ENCODE peak calls at places on chromosomes 12 and 14, in eight cellular contexts. One of them, this sample, is unnamed.
A peak's percentile ranks its signal among the peaks of the same experiment; 100 is the strongest.

GRCh38 chr12:57853864-57854556 is 7.5 kb upstream of the CTDSP2 start:
- DNase-seq in RWPE1: no peak
- DNase-seq in iris pigment epithelial cell: no peak
- DNase-seq in ascending aorta: no peak
- DNase-seq in NB4: no peak
- DNase-seq in HTR-8/SVneo: no peak
- DNase-seq in Right ventricle myocardium inferior: no peak
- DNase-seq in effector memory CD8-positive, alpha-beta T cell: no peak
- DNase-seq in this sample: no peak

GRCh38 chr14:102086972-102087761 is at the start of gene HSP90AA1:
- DNase-seq in iris pigment epithelial cell: peak; percentile 88
- DNase-seq in NB4: peak; percentile 91
- DNase-seq in effector memory CD8-positive, alpha-beta T cell: peak; percentile 89
- DNase-seq in ascending aorta: peak; percentile 75
- DNase-seq in Right ventricle myocardium inferior: peak; percentile 97
- DNase-seq in HTR-8/SVneo: peak; percentile 92
- DNase-seq in RWPE1: peak; percentile 95
- DNase-seq in this sample: peak; percentile 85

GRCh38 chr12:105721051-105721825 is 390.7 kb downstream of the C12orf75 start:
- DNase-seq in NB4: no peak
- DNase-seq in RWPE1: no peak
- DNase-seq in ascending aorta: no peak
- DNase-seq in HTR-8/SVneo: no peak
- DNase-seq in Right ventricle myocardium inferior: no peak
- DNase-seq in effector memory CD8-positive, alpha-beta T cell: no peak
- DNase-seq in iris pigment epithelial cell: no peak
- DNase-seq in this sample: no peak

GRCh38 chr14:39265032-39265431 is 31.3 kb downstream of the MIA2 start:
- DNase-seq in HTR-8/SVneo: no peak
- DNase-seq in ascending aorta: no peak
- DNase-seq in iris pigment epithelial cell: peak; percentile 59
- DNase-seq in NB4: peak; percentile 42
- DNase-seq in effector memory CD8-positive, alpha-beta T cell: no peak
- DNase-seq in Right ventricle myocardium inferior: no peak
- DNase-seq in RWPE1: no peak
- DNase-seq in this sample: peak; percentile 50

GRCh38 chr12:19373569-19373968 is 65.7 kb upstream of the AEBP2 start:
- DNase-seq in HTR-8/SVneo: no peak
- DNase-seq in RWPE1: no peak
- DNase-seq in Right ventricle myocardium inferior: no peak
- DNase-seq in NB4: no peak
- DNase-seq in iris pigment epithelial cell: no peak
- DNase-seq in ascending aorta: no peak
- DNase-seq in effector memory CD8-positive, alpha-beta T cell: no peak
- DNase-seq in this sample: no peak

GRCh38 chr12:68761901-68762630 is 16.1 kb downstream of the SLC35E3 start:
- DNase-seq in Right ventricle myocardium inferior: no peak
- DNase-seq in HTR-8/SVneo: no peak
- DNase-seq in iris pigment epithelial cell: no peak
- DNase-seq in NB4: no peak
- DNase-seq in RWPE1: no peak
- DNase-seq in effector memory CD8-positive, alpha-beta T cell: no peak
- DNase-seq in ascending aorta: no peak
- DNase-seq in this sample: no peak

GRCh38 chr14:86296173-86296572 is 766.2 kb downstream of the FLRT2 start:
- DNase-seq in ascending aorta: no peak
- DNase-seq in effector memory CD8-positive, alpha-beta T cell: no peak
- DNase-seq in RWPE1: no peak
- DNase-seq in HTR-8/SVneo: no peak
- DNase-seq in Right ventricle myocardium inferior: no peak
- DNase-seq in iris pigment epithelial cell: no peak
- DNase-seq in NB4: no peak
- DNase-seq in this sample: peak; percentile 5

GRCh38 chr12:76927170-76927784 is 48.5 kb upstream of the CSRP2 start:
- DNase-seq in Right ventricle myocardium inferior: no peak
- DNase-seq in ascending aorta: no peak
- DNase-seq in effector memory CD8-positive, alpha-beta T cell: no peak
- DNase-seq in iris pigment epithelial cell: peak; percentile 42
- DNase-seq in RWPE1: no peak
- DNase-seq in NB4: peak; percentile 51
- DNase-seq in HTR-8/SVneo: peak; percentile 28
- DNase-seq in this sample: peak; percentile 49

GRCh38 chr12:95203477-95203843 is 13.8 kb downstream of the FGD6 start:
- DNase-seq in HTR-8/SVneo: no peak
- DNase-seq in RWPE1: no peak
- DNase-seq in NB4: no peak
- DNase-seq in effector memory CD8-positive, alpha-beta T cell: no peak
- DNase-seq in Right ventricle myocardium inferior: no peak
- DNase-seq in iris pigment epithelial cell: peak; percentile 27
- DNase-seq in ascending aorta: no peak
- DNase-seq in this sample: no peak

GRCh38 chr12:96806272-96806671 is 100.8 kb upstream of the NEDD1 start:
- DNase-seq in iris pigment epithelial cell: no peak
- DNase-seq in ascending aorta: no peak
- DNase-seq in NB4: no peak
- DNase-seq in HTR-8/SVneo: no peak
- DNase-seq in RWPE1: no peak
- DNase-seq in effector memory CD8-positive, alpha-beta T cell: no peak
- DNase-seq in Right ventricle myocardium inferior: no peak
- DNase-seq in this sample: no peak

GRCh38 chr14:77372304-77372841 is 4.5 kb downstream of the TMED8 start:
- DNase-seq in NB4: no peak
- DNase-seq in Right ventricle myocardium inferior: no peak
- DNase-seq in ascending aorta: no peak
- DNase-seq in RWPE1: no peak
- DNase-seq in iris pigment epithelial cell: peak; percentile 79
- DNase-seq in HTR-8/SVneo: no peak
- DNase-seq in effector memory CD8-positive, alpha-beta T cell: no peak
- DNase-seq in this sample: peak; percentile 64

GRCh38 chr12:121239704-121240420 is 29.9 kb downstream of the P2RX4 start:
- DNase-seq in ascending aorta: no peak
- DNase-seq in HTR-8/SVneo: no peak
- DNase-seq in Right ventricle myocardium inferior: no peak
- DNase-seq in effector memory CD8-positive, alpha-beta T cell: no peak
- DNase-seq in NB4: peak; percentile 56
- DNase-seq in RWPE1: no peak
- DNase-seq in iris pigment epithelial cell: no peak
- DNase-seq in this sample: no peak

GRCh38 chr14:53304726-53305381 is 151.7 kb upstream of the DDHD1 start:
- DNase-seq in RWPE1: no peak
- DNase-seq in Right ventricle myocardium inferior: no peak
- DNase-seq in iris pigment epithelial cell: peak; percentile 60
- DNase-seq in effector memory CD8-positive, alpha-beta T cell: no peak
- DNase-seq in ascending aorta: no peak
- DNase-seq in HTR-8/SVneo: no peak
- DNase-seq in NB4: no peak
- DNase-seq in this sample: peak; percentile 18

GRCh38 chr12:22533155-22533554 is 11.2 kb downstream of the C2CD5 start:
- DNase-seq in HTR-8/SVneo: no peak
- DNase-seq in ascending aorta: no peak
- DNase-seq in Right ventricle myocardium inferior: no peak
- DNase-seq in effector memory CD8-positive, alpha-beta T cell: no peak
- DNase-seq in RWPE1: no peak
- DNase-seq in NB4: no peak
- DNase-seq in iris pigment epithelial cell: no peak
- DNase-seq in this sample: no peak

GRCh38 chr14:93683241-93683640 is 105.0 kb downstream of the PRIMA1 start:
- DNase-seq in ascending aorta: no peak
- DNase-seq in effector memory CD8-positive, alpha-beta T cell: no peak
- DNase-seq in iris pigment epithelial cell: no peak
- DNase-seq in HTR-8/SVneo: peak; percentile 12
- DNase-seq in NB4: peak; percentile 74
- DNase-seq in Right ventricle myocardium inferior: no peak
- DNase-seq in RWPE1: peak; percentile 14
- DNase-seq in this sample: peak; percentile 22

GRCh38 chr14:69260246-69260978 is 454 bp downstream of the GALNT16 start:
- DNase-seq in effector memory CD8-positive, alpha-beta T cell: no peak
- DNase-seq in RWPE1: peak; percentile 7
- DNase-seq in iris pigment epithelial cell: peak; percentile 21
- DNase-seq in HTR-8/SVneo: peak; percentile 55
- DNase-seq in ascending aorta: no peak
- DNase-seq in NB4: no peak
- DNase-seq in Right ventricle myocardium inferior: peak; percentile 81
- DNase-seq in this sample: no peak

GRCh38 chr14:55530464-55530863 is 49.5 kb upstream of the KTN1 start:
- DNase-seq in ascending aorta: no peak
- DNase-seq in NB4: no peak
- DNase-seq in iris pigment epithelial cell: no peak
- DNase-seq in Right ventricle myocardium inferior: no peak
- DNase-seq in RWPE1: no peak
- DNase-seq in HTR-8/SVneo: no peak
- DNase-seq in effector memory CD8-positive, alpha-beta T cell: no peak
- DNase-seq in this sample: no peak

GRCh38 chr12:23729354-23729753 is 220.1 kb downstream of the SOX5 start:
- DNase-seq in NB4: no peak
- DNase-seq in Right ventricle myocardium inferior: no peak
- DNase-seq in HTR-8/SVneo: no peak
- DNase-seq in iris pigment epithelial cell: peak; percentile 15
- DNase-seq in effector memory CD8-positive, alpha-beta T cell: no peak
- DNase-seq in ascending aorta: no peak
- DNase-seq in RWPE1: peak; percentile 3
- DNase-seq in this sample: peak; percentile 17

GRCh38 chr14:95906591-95906990 is 30.0 kb downstream of the TUNAR start:
- DNase-seq in effector memory CD8-positive, alpha-beta T cell: no peak
- DNase-seq in HTR-8/SVneo: no peak
- DNase-seq in iris pigment epithelial cell: no peak
- DNase-seq in Right ventricle myocardium inferior: no peak
- DNase-seq in ascending aorta: no peak
- DNase-seq in NB4: no peak
- DNase-seq in RWPE1: no peak
- DNase-seq in this sample: no peak

GRCh38 chr14:30655124-30655523 is 33.0 kb downstream of the SCFD1 start:
- DNase-seq in effector memory CD8-positive, alpha-beta T cell: no peak
- DNase-seq in Right ventricle myocardium inferior: no peak
- DNase-seq in NB4: no peak
- DNase-seq in iris pigment epithelial cell: peak; percentile 44
- DNase-seq in HTR-8/SVneo: no peak
- DNase-seq in ascending aorta: no peak
- DNase-seq in RWPE1: no peak
- DNase-seq in this sample: peak; percentile 38

GRCh38 chr12:65891987-65892481 is 67.8 kb downstream of the HMGA2 start:
- DNase-seq in ascending aorta: peak; percentile 55
- DNase-seq in effector memory CD8-positive, alpha-beta T cell: no peak
- DNase-seq in Right ventricle myocardium inferior: peak; percentile 62
- DNase-seq in HTR-8/SVneo: peak; percentile 53
- DNase-seq in iris pigment epithelial cell: peak; percentile 97
- DNase-seq in NB4: no peak
- DNase-seq in RWPE1: peak; percentile 88
- DNase-seq in this sample: peak; percentile 100

GRCh38 chr14:50319293-50319692 is 7.2 kb downstream of the DMAC2L start:
- DNase-seq in Right ventricle myocardium inferior: no peak
- DNase-seq in iris pigment epithelial cell: peak; percentile 72
- DNase-seq in effector memory CD8-positive, alpha-beta T cell: no peak
- DNase-seq in HTR-8/SVneo: no peak
- DNase-seq in NB4: no peak
- DNase-seq in RWPE1: peak; percentile 39
- DNase-seq in ascending aorta: no peak
- DNase-seq in this sample: peak; percentile 66

GRCh38 chr12:6273931-6274687 is 36.4 kb upstream of the PLEKHG6 start:
- DNase-seq in iris pigment epithelial cell: no peak
- DNase-seq in effector memory CD8-positive, alpha-beta T cell: no peak
- DNase-seq in RWPE1: no peak
- DNase-seq in NB4: no peak
- DNase-seq in Right ventricle myocardium inferior: no peak
- DNase-seq in HTR-8/SVneo: no peak
- DNase-seq in ascending aorta: no peak
- DNase-seq in this sample: no peak

GRCh38 chr14:51006781-51007211 is 62.5 kb upstream of the PYGL start:
- DNase-seq in iris pigment epithelial cell: peak; percentile 69
- DNase-seq in ascending aorta: no peak
- DNase-seq in NB4: peak; percentile 91
- DNase-seq in effector memory CD8-positive, alpha-beta T cell: no peak
- DNase-seq in HTR-8/SVneo: peak; percentile 48
- DNase-seq in Right ventricle myocardium inferior: no peak
- DNase-seq in RWPE1: peak; percentile 58
- DNase-seq in this sample: peak; percentile 95

GRCh38 chr14:80150301-80150700 is 61.0 kb downstream of the DIO2 start:
- DNase-seq in iris pigment epithelial cell: peak; percentile 1
- DNase-seq in ascending aorta: no peak
- DNase-seq in HTR-8/SVneo: no peak
- DNase-seq in RWPE1: no peak
- DNase-seq in effector memory CD8-positive, alpha-beta T cell: no peak
- DNase-seq in Right ventricle myocardium inferior: no peak
- DNase-seq in NB4: no peak
- DNase-seq in this sample: no peak

GRCh38 chr14:95291859-95292542 is 27.7 kb downstream of the CLMN start:
- DNase-seq in HTR-8/SVneo: no peak
- DNase-seq in iris pigment epithelial cell: peak; percentile 78
- DNase-seq in RWPE1: peak; percentile 67
- DNase-seq in Right ventricle myocardium inferior: peak; percentile 84
- DNase-seq in effector memory CD8-positive, alpha-beta T cell: no peak
- DNase-seq in ascending aorta: no peak
- DNase-seq in NB4: peak; percentile 30
- DNase-seq in this sample: peak; percentile 96

GRCh38 chr12:95700316-95700785 is 90.2 kb downstream of the NTN4 start:
- DNase-seq in ascending aorta: peak; percentile 13
- DNase-seq in effector memory CD8-positive, alpha-beta T cell: no peak
- DNase-seq in iris pigment epithelial cell: peak; percentile 59
- DNase-seq in HTR-8/SVneo: peak; percentile 24
- DNase-seq in Right ventricle myocardium inferior: no peak
- DNase-seq in RWPE1: peak; percentile 2
- DNase-seq in NB4: peak; percentile 47
- DNase-seq in this sample: peak; percentile 91

GRCh38 chr12:53585726-53586125 is 40.5 kb downstream of the ATF7 start:
- DNase-seq in Right ventricle myocardium inferior: no peak
- DNase-seq in RWPE1: no peak
- DNase-seq in HTR-8/SVneo: no peak
- DNase-seq in ascending aorta: no peak
- DNase-seq in effector memory CD8-positive, alpha-beta T cell: no peak
- DNase-seq in NB4: no peak
- DNase-seq in iris pigment epithelial cell: no peak
- DNase-seq in this sample: no peak

GRCh38 chr12:45543887-45544286 is 185.6 kb upstream of the ARID2 start:
- DNase-seq in RWPE1: peak; percentile 81
- DNase-seq in NB4: peak; percentile 90
- DNase-seq in Right ventricle myocardium inferior: no peak
- DNase-seq in iris pigment epithelial cell: peak; percentile 85
- DNase-seq in ascending aorta: no peak
- DNase-seq in HTR-8/SVneo: peak; percentile 74
- DNase-seq in effector memory CD8-positive, alpha-beta T cell: peak; percentile 54
- DNase-seq in this sample: peak; percentile 87

GRCh38 chr12:109946505-109946904 is 46.4 kb downstream of the TCHP start:
- DNase-seq in HTR-8/SVneo: no peak
- DNase-seq in iris pigment epithelial cell: peak; percentile 81
- DNase-seq in NB4: no peak
- DNase-seq in ascending aorta: no peak
- DNase-seq in effector memory CD8-positive, alpha-beta T cell: no peak
- DNase-seq in RWPE1: no peak
- DNase-seq in Right ventricle myocardium inferior: no peak
- DNase-seq in this sample: no peak

GRCh38 chr14:102560436-102561261 is 31.8 kb upstream of the RCOR1 start:
- DNase-seq in ascending aorta: no peak
- DNase-seq in RWPE1: no peak
- DNase-seq in iris pigment epithelial cell: no peak
- DNase-seq in Right ventricle myocardium inferior: no peak
- DNase-seq in NB4: peak; percentile 52
- DNase-seq in effector memory CD8-positive, alpha-beta T cell: no peak
- DNase-seq in HTR-8/SVneo: no peak
- DNase-seq in this sample: no peak

GRCh38 chr14:26820101-26820500 is 222.3 kb upstream of the NOVA1 start:
- DNase-seq in effector memory CD8-positive, alpha-beta T cell: no peak
- DNase-seq in HTR-8/SVneo: peak; percentile 28
- DNase-seq in iris pigment epithelial cell: peak; percentile 91
- DNase-seq in NB4: no peak
- DNase-seq in RWPE1: no peak
- DNase-seq in Right ventricle myocardium inferior: no peak
- DNase-seq in ascending aorta: no peak
- DNase-seq in this sample: peak; percentile 92

GRCh38 chr14:54462048-54462447 is 20.9 kb upstream of the CNIH1 start:
- DNase-seq in HTR-8/SVneo: no peak
- DNase-seq in Right ventricle myocardium inferior: no peak
- DNase-seq in RWPE1: peak; percentile 58
- DNase-seq in iris pigment epithelial cell: peak; percentile 52
- DNase-seq in effector memory CD8-positive, alpha-beta T cell: no peak
- DNase-seq in ascending aorta: no peak
- DNase-seq in NB4: no peak
- DNase-seq in this sample: peak; percentile 25

GRCh38 chr14:104967414-104968152 is 10.6 kb downstream of the AHNAK2 start:
- DNase-seq in effector memory CD8-positive, alpha-beta T cell: no peak
- DNase-seq in RWPE1: peak; percentile 47
- DNase-seq in HTR-8/SVneo: no peak
- DNase-seq in NB4: no peak
- DNase-seq in Right ventricle myocardium inferior: peak; percentile 70
- DNase-seq in iris pigment epithelial cell: peak; percentile 40
- DNase-seq in ascending aorta: peak; percentile 55
- DNase-seq in this sample: peak; percentile 33

This sample was measured in fibroblast of mammary gland.